ENCODE peak calls at places on chromosome 6, in eight cellular contexts. One of them, this sample, is unnamed.

GRCh38 chr6:100721256-100721655 is 159.9 kb downstream of the ASCC3 start:
- DNase-seq in breast epithelium: no peak
- DNase-seq in HCT116: no peak
- DNase-seq in sigmoid colon: no peak
- DNase-seq in K562: no peak
- DNase-seq in stomach: no peak
- DNase-seq in transverse colon: no peak
- DNase-seq in H1: no peak
- DNase-seq in this sample: no peak

GRCh38 chr6:17527076-17527475 is 73.0 kb upstream of the FAM8A1 start:
- DNase-seq in stomach: no peak
- DNase-seq in sigmoid colon: no peak
- DNase-seq in H1: no peak
- DNase-seq in breast epithelium: no peak
- DNase-seq in HCT116: no peak
- DNase-seq in transverse colon: no peak
- DNase-seq in K562: no peak
- DNase-seq in this sample: no peak

GRCh38 chr6:127924440-127924839 is 23.6 kb upstream of the THEMIS start:
- DNase-seq in stomach: no peak
- DNase-seq in transverse colon: no peak
- DNase-seq in breast epithelium: no peak
- DNase-seq in H1: no peak
- DNase-seq in HCT116: no peak
- DNase-seq in K562: no peak
- DNase-seq in sigmoid colon: no peak
- DNase-seq in this sample: no peak

GRCh38 chr6:144778773-144779531 is 493.8 kb downstream of the UTRN start:
- DNase-seq in H1: no peak
- DNase-seq in stomach: no peak
- DNase-seq in K562: no peak
- DNase-seq in sigmoid colon: no peak
- DNase-seq in breast epithelium: no peak
- DNase-seq in HCT116: no peak
- DNase-seq in transverse colon: no peak
- DNase-seq in this sample: no peak

GRCh38 chr6:51704932-51705540 is 382.4 kb downstream of the PKHD1 start:
- DNase-seq in K562: no peak
- DNase-seq in breast epithelium: no peak
- DNase-seq in sigmoid colon: no peak
- DNase-seq in H1: no peak
- DNase-seq in stomach: no peak
- DNase-seq in HCT116: no peak
- DNase-seq in transverse colon: no peak
- DNase-seq in this sample: no peak

GRCh38 chr6:68296126-68296525 is 339.0 kb upstream of the ADGRB3 start:
- DNase-seq in stomach: no peak
- DNase-seq in H1: no peak
- DNase-seq in HCT116: no peak
- DNase-seq in transverse colon: no peak
- DNase-seq in K562: no peak
- DNase-seq in sigmoid colon: no peak
- DNase-seq in breast epithelium: no peak
- DNase-seq in this sample: no peak

GRCh38 chr6:17429381-17430061 is 36.1 kb downstream of the CAP2 start:
- DNase-seq in HCT116: no peak
- DNase-seq in breast epithelium: no peak
- DNase-seq in stomach: no peak
- DNase-seq in transverse colon: no peak
- DNase-seq in H1: no peak
- DNase-seq in K562: no peak
- DNase-seq in sigmoid colon: no peak
- DNase-seq in this sample: no peak

GRCh38 chr6:55047433-55048044 is 126.8 kb upstream of the HCRTR2 start:
- DNase-seq in K562: no peak
- DNase-seq in sigmoid colon: no peak
- DNase-seq in breast epithelium: no peak
- DNase-seq in stomach: no peak
- DNase-seq in HCT116: no peak
- DNase-seq in transverse colon: no peak
- DNase-seq in H1: no peak
- DNase-seq in this sample: peak

GRCh38 chr6:155388546-155388945 is 67.1 kb downstream of the NOX3 start:
- DNase-seq in breast epithelium: no peak
- DNase-seq in HCT116: no peak
- DNase-seq in K562: no peak
- DNase-seq in H1: no peak
- DNase-seq in sigmoid colon: no peak
- DNase-seq in transverse colon: no peak
- DNase-seq in stomach: no peak
- DNase-seq in this sample: no peak

GRCh38 chr6:56368484-56368883 is 121.1 kb upstream of the COL21A1 start:
- DNase-seq in sigmoid colon: no peak
- DNase-seq in stomach: no peak
- DNase-seq in breast epithelium: no peak
- DNase-seq in H1: no peak
- DNase-seq in HCT116: no peak
- DNase-seq in transverse colon: no peak
- DNase-seq in K562: no peak
- DNase-seq in this sample: no peak

GRCh38 chr6:27592481-27593199 is 119.7 kb upstream of the ZNF184 start:
- DNase-seq in HCT116: no peak
- DNase-seq in K562: peak
- DNase-seq in sigmoid colon: no peak
- DNase-seq in breast epithelium: no peak
- DNase-seq in transverse colon: no peak
- DNase-seq in stomach: no peak
- DNase-seq in H1: peak
- DNase-seq in this sample: no peak

GRCh38 chr6:61886608-61887259 is 399.3 kb downstream of the KHDRBS2 start:
- DNase-seq in stomach: no peak
- DNase-seq in breast epithelium: no peak
- DNase-seq in sigmoid colon: no peak
- DNase-seq in K562: no peak
- DNase-seq in H1: no peak
- DNase-seq in transverse colon: no peak
- DNase-seq in HCT116: no peak
- DNase-seq in this sample: no peak

DNA sequence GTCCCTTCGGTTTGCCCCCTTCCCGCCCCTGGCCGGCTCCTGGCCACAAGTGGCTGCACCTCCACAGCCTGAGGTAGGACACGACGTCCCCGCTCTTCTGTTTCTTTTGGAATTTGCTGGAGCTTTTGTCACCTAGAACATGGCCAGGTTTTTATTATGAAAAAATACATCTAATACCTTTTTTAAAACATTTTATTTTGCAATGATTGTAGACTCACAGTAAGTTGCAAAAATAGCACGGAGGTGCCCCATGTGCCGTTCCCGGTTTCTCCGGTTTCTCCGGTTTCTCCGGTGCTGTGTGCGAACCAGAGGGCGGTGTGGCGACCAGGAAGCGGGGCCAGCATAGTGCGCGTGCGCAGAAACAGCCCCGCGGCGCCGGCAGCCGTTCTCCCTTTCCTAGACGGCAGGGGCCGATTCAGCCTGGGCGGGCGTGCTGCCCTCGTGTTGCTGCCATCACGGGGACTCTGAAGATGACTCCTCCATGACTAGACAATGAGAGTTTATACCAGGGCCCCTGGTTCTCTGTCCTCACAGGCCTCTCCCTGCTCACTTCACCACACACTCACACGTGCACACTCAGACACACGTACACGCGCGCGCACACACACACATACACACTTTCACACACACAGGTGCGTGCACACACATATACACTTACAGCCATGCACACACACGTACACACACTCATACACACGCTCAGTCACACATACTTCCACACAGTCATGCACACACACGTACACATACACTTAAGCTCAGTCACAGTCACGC is 102.1 kb downstream of the TMEM242 start:
- DNase-seq in breast epithelium: peak
- DNase-seq in transverse colon: peak
- DNase-seq in sigmoid colon: peak
- DNase-seq in stomach: peak
- DNase-seq in HCT116: peak
- DNase-seq in H1: peak
- DNase-seq in K562: peak
- DNase-seq in this sample: peak
- TF ChIP-seq POLR2AphosphoS5 in breast epithelium: no peak
- TF ChIP-seq POLR2AphosphoS5 in transverse colon: peak
- TF ChIP-seq POLR2AphosphoS5 in sigmoid colon: no peak
- TF ChIP-seq POLR2AphosphoS5 in stomach: no peak
- TF ChIP-seq POLR2AphosphoS5 in HCT116: peak
- TF ChIP-seq POLR2AphosphoS5 in H1: no peak
- TF ChIP-seq POLR2AphosphoS5 in K562: peak
- TF ChIP-seq POLR2AphosphoS5 in this sample: peak

GRCh38 chr6:28896505-28897392 is 27.0 kb downstream of the TRIM27 start:
- DNase-seq in transverse colon: peak
- DNase-seq in H1: peak
- DNase-seq in HCT116: peak
- DNase-seq in sigmoid colon: peak
- DNase-seq in breast epithelium: peak
- DNase-seq in K562: peak
- DNase-seq in stomach: peak
- DNase-seq in this sample: no peak

GRCh38 chr6:28898710-28898965 is 25.1 kb downstream of the TRIM27 start:
- DNase-seq in breast epithelium: no peak
- DNase-seq in K562: no peak
- DNase-seq in HCT116: no peak
- DNase-seq in stomach: no peak
- DNase-seq in transverse colon: no peak
- DNase-seq in H1: no peak
- DNase-seq in sigmoid colon: no peak
- DNase-seq in this sample: no peak

GRCh38 chr6:28893172-28893799 is 30.5 kb downstream of the TRIM27 start:
- DNase-seq in stomach: no peak
- DNase-seq in transverse colon: no peak
- DNase-seq in HCT116: no peak
- DNase-seq in H1: no peak
- DNase-seq in sigmoid colon: peak
- DNase-seq in breast epithelium: no peak
- DNase-seq in K562: no peak
- DNase-seq in this sample: no peak

GRCh38 chr6:28892525-28892924 is 31.3 kb downstream of the TRIM27 start:
- DNase-seq in K562: no peak
- DNase-seq in breast epithelium: no peak
- DNase-seq in transverse colon: no peak
- DNase-seq in stomach: no peak
- DNase-seq in HCT116: no peak
- DNase-seq in H1: no peak
- DNase-seq in sigmoid colon: no peak
- DNase-seq in this sample: no peak

GRCh38 chr6:28895131-28895812 is 28.5 kb downstream of the TRIM27 start:
- DNase-seq in K562: peak
- DNase-seq in transverse colon: peak
- DNase-seq in stomach: peak
- DNase-seq in HCT116: peak
- DNase-seq in sigmoid colon: peak
- DNase-seq in breast epithelium: peak
- DNase-seq in H1: peak
- DNase-seq in this sample: peak
- TF ChIP-seq POLR2A in K562: peak
- TF ChIP-seq POLR2A in transverse colon: peak
- TF ChIP-seq POLR2A in stomach: no peak
- TF ChIP-seq POLR2A in HCT116: peak
- TF ChIP-seq POLR2A in sigmoid colon: peak
- TF ChIP-seq POLR2A in breast epithelium: peak
- TF ChIP-seq POLR2A in H1: peak
- TF ChIP-seq POLR2A in this sample: peak

GRCh38 chr6:111732390-111732789 is 126.7 kb upstream of the TRAF3IP2 start:
- DNase-seq in K562: no peak
- DNase-seq in breast epithelium: no peak
- DNase-seq in sigmoid colon: no peak
- DNase-seq in H1: no peak
- DNase-seq in transverse colon: no peak
- DNase-seq in HCT116: no peak
- DNase-seq in stomach: no peak
- DNase-seq in this sample: no peak

GRCh38 chr6:111734068-111734825 is 128.6 kb upstream of the TRAF3IP2 start:
- DNase-seq in HCT116: no peak
- DNase-seq in breast epithelium: no peak
- DNase-seq in sigmoid colon: no peak
- DNase-seq in stomach: no peak
- DNase-seq in K562: no peak
- DNase-seq in transverse colon: no peak
- DNase-seq in H1: no peak
- DNase-seq in this sample: no peak

GRCh38 chr6:111730835-111731234 is 125.2 kb upstream of the TRAF3IP2 start:
- DNase-seq in H1: no peak
- DNase-seq in transverse colon: no peak
- DNase-seq in HCT116: no peak
- DNase-seq in stomach: peak
- DNase-seq in K562: no peak
- DNase-seq in sigmoid colon: no peak
- DNase-seq in breast epithelium: no peak
- DNase-seq in this sample: no peak

GRCh38 chr6:111727798-111728197 is 122.1 kb upstream of the TRAF3IP2 start:
- DNase-seq in transverse colon: no peak
- DNase-seq in breast epithelium: no peak
- DNase-seq in sigmoid colon: no peak
- DNase-seq in H1: no peak
- DNase-seq in stomach: no peak
- DNase-seq in HCT116: peak
- DNase-seq in K562: no peak
- DNase-seq in this sample: no peak

DNA sequence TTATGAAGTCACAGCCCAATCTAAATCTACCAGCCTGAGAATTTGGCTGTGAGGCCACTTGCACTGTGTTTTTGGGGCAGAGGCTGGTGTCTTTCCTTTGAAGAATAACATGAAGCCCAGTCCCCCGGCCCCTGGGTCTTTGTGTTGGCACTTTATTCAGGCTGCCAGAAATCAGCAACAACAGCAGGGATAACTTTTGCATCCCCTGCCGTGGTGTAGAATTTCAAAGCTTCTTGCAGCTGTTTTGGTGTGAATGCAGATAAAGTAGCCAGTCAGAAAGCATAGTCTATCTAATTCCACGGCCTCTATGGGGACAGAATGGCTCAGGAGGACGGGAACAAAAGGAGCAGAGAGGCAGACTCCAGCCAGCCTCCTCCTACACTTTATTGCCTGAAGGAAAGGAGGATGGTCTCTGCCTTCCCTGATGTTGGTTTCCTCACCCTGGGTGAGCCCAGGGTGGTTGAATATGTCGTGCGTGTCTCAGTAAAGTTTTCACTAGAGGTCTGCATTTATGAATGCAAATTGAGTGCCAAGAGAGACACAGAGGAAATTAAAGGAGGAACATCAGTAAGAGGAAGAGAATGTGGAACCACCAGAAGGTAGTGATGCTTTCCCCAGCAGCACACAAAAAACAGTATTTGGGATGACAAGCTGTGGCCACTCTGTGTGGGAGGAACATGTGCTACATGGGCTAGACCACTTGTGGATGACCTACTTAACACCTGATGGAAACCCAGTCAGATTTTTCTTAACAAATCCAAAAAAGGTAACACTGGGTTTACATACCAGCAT is 125.9 kb upstream of the TRAF3IP2 start:
- DNase-seq in stomach: no peak
- DNase-seq in breast epithelium: no peak
- DNase-seq in HCT116: no peak
- DNase-seq in sigmoid colon: no peak
- DNase-seq in transverse colon: no peak
- DNase-seq in H1: no peak
- DNase-seq in K562: no peak
- DNase-seq in this sample: no peak
- TF ChIP-seq POLR2AphosphoS5 in stomach: no peak
- TF ChIP-seq POLR2AphosphoS5 in breast epithelium: no peak
- TF ChIP-seq POLR2AphosphoS5 in HCT116: no peak
- TF ChIP-seq POLR2AphosphoS5 in sigmoid colon: no peak
- TF ChIP-seq POLR2AphosphoS5 in transverse colon: no peak
- TF ChIP-seq POLR2AphosphoS5 in H1: no peak
- TF ChIP-seq POLR2AphosphoS5 in K562: no peak
- TF ChIP-seq POLR2AphosphoS5 in this sample: no peak

GRCh38 chr6:5278571-5279120 is 17.3 kb downstream of the FARS2 start:
- DNase-seq in breast epithelium: no peak
- DNase-seq in H1: no peak
- DNase-seq in HCT116: no peak
- DNase-seq in K562: no peak
- DNase-seq in sigmoid colon: no peak
- DNase-seq in stomach: no peak
- DNase-seq in transverse colon: no peak
- DNase-seq in this sample: no peak
- TF ChIP-seq POLR2A in breast epithelium: no peak
- TF ChIP-seq POLR2A in H1: no peak
- TF ChIP-seq POLR2A in HCT116: no peak
- TF ChIP-seq POLR2A in K562: no peak
- TF ChIP-seq POLR2A in sigmoid colon: no peak
- TF ChIP-seq POLR2A in stomach: no peak
- TF ChIP-seq POLR2A in transverse colon: no peak
- TF ChIP-seq POLR2A in this sample: no peak